ENCODE peak calls at places on chromosomes 7 and 10, in ten cellular contexts. A is BE2C, Z is cardiac muscle cell, E is A549, Y is PC-9, H is K562, X is fibroblast of lung, F is AG04449, O is heart right ventricle, Q is transverse colon. K is an unnamed sample.

GRCh38 chr10:62681211-62681940 is 123.1 kb upstream of the ADO start:
- DNase-seq in Z (peak; percentile 10), F (no peak), O (no peak), E (no peak), X (peak; percentile 58), Q (peak; percentile 40), Y (no peak), A (no peak), H (no peak), K (no peak)

GRCh38 chr7:27619492-27619891 is 43.2 kb downstream of the HIBADH start:
- DNase-seq in X (no peak), Q (no peak), A (no peak), E (no peak), O (no peak), Y (no peak), Z (no peak), F (no peak), H (no peak), K (no peak)

GRCh38 chr7:34162676-34163075 is 257.3 kb downstream of the BMPER start:
- DNase-seq in F (no peak), Q (no peak), O (no peak), X (no peak), H (no peak), Z (no peak), Y (no peak), A (no peak), E (no peak), K (no peak)

GRCh38 chr7:96321041-96321669 is 743 bp downstream of the SLC25A13 start:
- DNase-seq in F (no peak), A (peak; percentile 82), Q (peak; percentile 90), Y (peak; percentile 79), E (peak; percentile 86), H (peak; percentile 90), X (peak; percentile 81), O (peak; percentile 81), Z (peak; percentile 84), K (peak; percentile 42)

GRCh38 chr7:121138262-121138933 is 149.9 kb downstream of the CPED1 start:
- DNase-seq in E (no peak), Z (peak; percentile 14), A (no peak), X (no peak), O (no peak), F (no peak), H (no peak), Q (peak; percentile 14), Y (no peak), K (no peak)

GRCh38 chr10:79582096-79582495 is 21.9 kb upstream of the SFTPA2 start:
- DNase-seq in Y (no peak), O (no peak), A (no peak), X (no peak), H (no peak), Q (no peak), F (no peak), Z (no peak), E (no peak), K (no peak)

GRCh38 chr10:103890194-103890658 is 27.8 kb downstream of the STN1 start:
- DNase-seq in F (no peak), Q (peak; percentile 86), A (no peak), O (no peak), X (peak; percentile 13), E (peak; percentile 92), Z (no peak), Y (peak; percentile 78), H (no peak), K (no peak)

GRCh38 chr10:125882596-125882995 is 1.5 kb upstream of the DHX32 start:
- DNase-seq in H (no peak), Y (no peak), X (peak; percentile 44), A (no peak), E (no peak), O (no peak), F (no peak), Q (no peak), Z (no peak), K (no peak)

GRCh38 chr7:131012477-131013031 is 278.5 kb upstream of the KLF14 start:
- DNase-seq in E (no peak), Y (no peak), Z (no peak), Q (no peak), F (no peak), A (no peak), O (no peak), X (no peak), H (peak; percentile 37), K (no peak)

GRCh38 chr7:34165466-34165865 is 260.1 kb downstream of the BMPER start:
- DNase-seq in O (no peak), Q (no peak), X (no peak), Y (no peak), E (no peak), F (no peak), Z (no peak), A (no peak), H (no peak), K (no peak)

GRCh38 chr10:104273899-104274575 is 5.1 kb downstream of the GSTO2 start:
- DNase-seq in Z (peak; percentile 33), E (no peak), F (no peak), Q (no peak), O (no peak), X (no peak), Y (no peak), A (no peak), H (no peak), K (no peak)

GRCh38 chr7:140640060-140640611 is 477 bp downstream of the DENND2A start:
- DNase-seq in E (peak; percentile 33), H (no peak), X (peak; percentile 56), Z (peak; percentile 58), A (peak; percentile 60), O (peak; percentile 57), F (no peak), Q (peak; percentile 38), Y (no peak), K (no peak)

GRCh38 chr7:39464350-39465054 is 101.7 kb upstream of the YAE1 start:
- DNase-seq in X (no peak), H (no peak), F (no peak), Z (no peak), E (no peak), A (no peak), O (no peak), Q (peak; percentile 13), Y (no peak), K (no peak)

GRCh38 chr7:39461263-39461662 is 104.9 kb upstream of the YAE1 start:
- DNase-seq in O (no peak), Q (no peak), X (no peak), E (no peak), A (no peak), Y (no peak), H (no peak), F (no peak), Z (peak; percentile 6), K (no peak)

GRCh38 chr7:39463252-39463651 is 103.0 kb upstream of the YAE1 start:
- DNase-seq in Q (no peak), Z (no peak), F (no peak), O (no peak), X (no peak), Y (no peak), E (no peak), A (no peak), H (no peak), K (no peak)

GRCh38 chr7:39468841-39469240 is 97.4 kb upstream of the YAE1 start:
- DNase-seq in Q (no peak), O (no peak), X (no peak), F (no peak), Z (no peak), A (no peak), H (no peak), E (no peak), Y (no peak), K (no peak)

DNA sequence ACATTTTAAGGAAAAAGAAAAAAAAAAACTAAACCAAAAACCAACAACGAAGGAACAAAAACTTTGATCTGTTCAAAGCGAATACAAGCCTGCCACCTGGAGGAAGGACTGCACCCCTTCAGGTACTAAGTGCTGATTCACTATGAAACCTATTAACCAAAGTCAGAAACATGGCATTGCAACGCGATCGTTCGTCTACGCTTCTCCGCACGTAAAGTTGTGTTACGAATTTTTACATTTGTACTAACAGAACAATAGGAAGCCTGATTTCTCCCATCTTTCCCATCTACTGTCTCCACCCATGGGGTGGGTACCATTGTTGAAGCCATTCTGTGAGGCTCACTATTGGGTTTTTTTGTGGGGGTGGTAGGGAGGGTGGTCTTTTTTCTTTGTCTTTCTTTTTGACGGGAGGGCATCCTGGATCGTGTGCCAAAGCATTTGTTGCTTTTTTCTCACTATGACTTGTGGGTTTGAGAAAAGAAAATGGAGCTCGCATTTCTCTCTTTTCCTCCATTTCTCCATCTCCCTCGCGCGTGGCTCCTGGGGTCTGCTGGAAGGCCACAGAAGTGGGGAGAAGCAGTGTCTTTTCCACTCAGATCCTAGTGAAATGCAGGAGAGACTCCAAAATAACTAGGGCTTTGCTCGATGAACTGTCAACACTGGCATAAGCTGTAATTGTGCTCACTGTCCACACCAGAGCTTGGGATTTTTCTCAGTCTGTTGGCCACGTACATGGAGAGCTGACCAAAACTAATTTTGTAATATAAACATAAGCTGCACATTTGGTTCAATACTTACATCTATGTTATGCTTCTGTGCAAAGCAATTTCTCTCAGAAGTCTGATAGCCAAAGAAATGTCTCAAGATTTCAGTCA is 100.9 kb upstream of the YAE1 start:
- DNase-seq in X (peak; percentile 66), F (peak; percentile 7), Z (peak; percentile 78), A (peak; percentile 50), O (no peak), Y (peak; percentile 52), Q (peak; percentile 50), H (peak; percentile 63), E (peak; percentile 79), K (peak; percentile 25)
- TF ChIP-seq CTCF in X (peak; percentile 69), F (peak; percentile 73), Z (peak; percentile 81), A (peak; percentile 83), O (peak; percentile 51), Y (peak; percentile 93), Q (peak; percentile 77), H (peak; percentile 80), E (peak; percentile 93), K (peak; percentile 74)

DNA sequence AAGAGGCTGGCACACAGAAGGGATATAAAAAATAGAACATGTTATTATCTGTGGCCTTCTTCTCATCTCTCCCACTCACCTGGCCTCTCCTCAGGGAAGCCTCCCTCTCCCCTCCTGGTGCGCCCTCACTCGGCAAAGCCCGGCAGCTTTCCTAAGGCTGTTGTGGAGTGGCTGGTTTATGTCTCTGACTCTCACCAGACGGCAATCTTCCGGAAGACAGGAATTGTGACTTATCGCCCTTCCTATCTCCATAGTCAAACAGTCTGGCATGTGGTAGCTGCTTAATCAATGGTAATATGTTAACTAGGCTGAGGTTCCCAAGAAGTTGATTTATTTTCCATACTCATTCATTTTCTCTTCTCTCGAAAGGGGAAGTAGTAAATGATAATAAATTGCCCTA is 78.7 kb downstream of the ATXN7L1 start:
- DNase-seq in Z (no peak), E (no peak), X (no peak), A (peak; percentile 28), Y (no peak), O (no peak), H (no peak), F (no peak), Q (no peak), K (no peak)
- TF ChIP-seq CTCF in Z (no peak), E (no peak), X (no peak), A (peak; percentile 53), Y (no peak), O (no peak), H (peak; percentile 23), F (no peak), Q (no peak), K (no peak)

GRCh38 chr10:113108180-113108835 is 158.3 kb downstream of the TCF7L2 start:
- DNase-seq in Q (no peak), A (peak; percentile 54), Y (no peak), H (peak; percentile 41), O (peak; percentile 35), X (no peak), E (peak; percentile 55), Z (no peak), F (no peak), K (no peak)
- TF ChIP-seq CTCF in Q (peak; percentile 49), A (peak; percentile 70), Y (peak; percentile 51), H (peak; percentile 69), O (peak; percentile 29), X (peak; percentile 21), E (peak; percentile 54), Z (peak; percentile 54), F (peak; percentile 50), K (peak; percentile 50)

GRCh38 chr7:82221152-82221674 is 222.4 kb downstream of the CACNA2D1 start:
- DNase-seq in A (no peak), E (no peak), H (no peak), F (no peak), Q (no peak), Y (peak; percentile 19), Z (peak; percentile 9), O (no peak), X (peak; percentile 15), K (no peak)
- TF ChIP-seq CTCF in A (no peak), E (no peak), H (no peak), F (no peak), Q (no peak), Y (no peak), Z (no peak), O (no peak), X (no peak), K (no peak)

K was measured in AG09319.